ENCODE peak calls at places on chromosomes 5 and 9, in five cellular contexts. P is spleen, U is bronchial epithelial cell, K is ovary, T is brain microvascular endothelial cell. W is an unnamed sample. For H3K36me3, the result is how much of the 10 kb centered on the place peaks cover.

GRCh38 chr9:94870793-94871558 is 144.5 kb downstream of the AOPEP start:
- DNase-seq in U (peak), K (no peak), T (peak), P (no peak), W (no peak)

GRCh38 chr5:129217179-129217578 is 122.6 kb downstream of the ISOC1 start:
- DNase-seq in T (no peak), K (no peak), P (no peak), U (no peak), W (no peak)

GRCh38 chr9:138017200-138017599 is 139.6 kb downstream of the CACNA1B start:
- DNase-seq in P (no peak), U (no peak), K (no peak), T (no peak), W (no peak)

GRCh38 chr5:143449772-143450171 is 46.3 kb upstream of the NR3C1 start:
- DNase-seq in U (no peak), K (no peak), T (no peak), P (no peak), W (no peak)

GRCh38 chr5:143063175-143063970 is 293.2 kb downstream of the ARHGAP26 start:
- DNase-seq in P (no peak), T (no peak), K (peak), U (no peak), W (no peak)

GRCh38 chr5:114316167-114316566 is 45.7 kb upstream of the KCNN2 start:
- DNase-seq in U (no peak), T (no peak), P (no peak), K (no peak), W (no peak)

GRCh38 chr9:95816716-95817115 is 58.8 kb upstream of the ERCC6L2 start:
- DNase-seq in K (no peak), T (no peak), U (peak), P (no peak), W (peak)

GRCh38 chr5:56167522-56167921 is 65.6 kb downstream of the ANKRD55 start:
- DNase-seq in P (no peak), K (no peak), U (no peak), T (peak), W (no peak)

DNA sequence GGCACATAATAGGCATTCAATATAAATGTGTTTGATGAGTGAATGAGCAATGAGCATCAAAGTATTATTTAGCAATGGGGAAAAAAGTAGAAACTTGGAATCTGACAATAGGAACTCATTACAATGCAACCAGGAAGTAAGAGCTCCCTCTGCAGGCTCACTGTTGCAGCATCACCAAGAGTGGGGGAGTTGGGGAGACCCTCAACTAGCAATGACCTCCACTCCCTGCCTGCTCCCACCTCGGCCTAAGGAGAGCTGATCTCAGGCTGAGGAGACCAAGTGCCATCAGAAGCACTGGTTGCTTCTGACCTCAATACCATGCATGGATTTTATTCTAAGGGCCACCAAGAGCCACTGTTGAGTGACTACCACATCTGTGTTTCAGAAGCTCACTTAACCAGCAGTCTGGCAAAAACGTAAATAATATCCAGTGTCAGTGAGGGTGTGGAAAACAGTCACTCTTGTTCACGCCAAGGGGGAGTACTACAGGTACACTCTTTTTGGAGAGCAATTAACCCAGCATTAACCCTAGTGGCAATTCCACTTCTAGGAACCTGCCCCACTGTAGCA is 8.0 kb downstream of the VDAC1 start:
- DNase-seq in U (no peak), P (peak), K (no peak), T (no peak), W (no peak)
- TF ChIP-seq CTCF in U (peak), P (no peak), K (no peak), T (peak), W (peak)

GRCh38 chr9:77011973-77012817 is 7.3 kb upstream of the FOXB2 start:
- DNase-seq in T (peak), P (peak), U (no peak), K (peak), W (no peak)
- H3K4me3 ChIP-seq in T (no peak), P (no peak), U (no peak), K (no peak), W (no peak)

DNA sequence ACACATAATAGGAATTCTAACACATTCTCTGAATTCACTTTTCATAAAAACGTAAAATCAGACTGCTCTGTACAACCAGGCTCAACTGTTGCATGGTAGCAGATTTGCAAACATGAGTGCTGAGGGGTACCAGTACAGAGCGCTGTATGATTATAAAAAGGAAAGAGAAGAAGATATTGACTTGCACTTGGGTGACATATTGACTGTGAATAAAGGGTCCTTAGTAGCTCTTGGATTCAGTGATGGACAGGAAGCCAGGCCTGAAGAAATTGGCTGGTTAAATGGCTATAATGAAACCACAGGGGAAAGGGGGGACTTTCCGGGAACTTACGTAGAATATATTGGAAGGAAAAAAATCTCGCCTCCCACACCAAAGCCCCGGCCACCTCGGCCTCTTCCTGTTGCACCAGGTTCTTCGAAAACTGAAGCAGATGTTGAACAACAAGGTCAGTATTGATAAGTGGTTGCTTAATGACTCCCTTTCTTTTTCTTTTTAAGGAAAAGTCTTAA is 11.1 kb downstream of the PIK3R1 start:
- DNase-seq in P (no peak), K (no peak), T (no peak), U (no peak), W (no peak)
- H3K36me3 ChIP-seq in P (half or more), K (under half), T (under half), U (under half), W (under half)

DNA sequence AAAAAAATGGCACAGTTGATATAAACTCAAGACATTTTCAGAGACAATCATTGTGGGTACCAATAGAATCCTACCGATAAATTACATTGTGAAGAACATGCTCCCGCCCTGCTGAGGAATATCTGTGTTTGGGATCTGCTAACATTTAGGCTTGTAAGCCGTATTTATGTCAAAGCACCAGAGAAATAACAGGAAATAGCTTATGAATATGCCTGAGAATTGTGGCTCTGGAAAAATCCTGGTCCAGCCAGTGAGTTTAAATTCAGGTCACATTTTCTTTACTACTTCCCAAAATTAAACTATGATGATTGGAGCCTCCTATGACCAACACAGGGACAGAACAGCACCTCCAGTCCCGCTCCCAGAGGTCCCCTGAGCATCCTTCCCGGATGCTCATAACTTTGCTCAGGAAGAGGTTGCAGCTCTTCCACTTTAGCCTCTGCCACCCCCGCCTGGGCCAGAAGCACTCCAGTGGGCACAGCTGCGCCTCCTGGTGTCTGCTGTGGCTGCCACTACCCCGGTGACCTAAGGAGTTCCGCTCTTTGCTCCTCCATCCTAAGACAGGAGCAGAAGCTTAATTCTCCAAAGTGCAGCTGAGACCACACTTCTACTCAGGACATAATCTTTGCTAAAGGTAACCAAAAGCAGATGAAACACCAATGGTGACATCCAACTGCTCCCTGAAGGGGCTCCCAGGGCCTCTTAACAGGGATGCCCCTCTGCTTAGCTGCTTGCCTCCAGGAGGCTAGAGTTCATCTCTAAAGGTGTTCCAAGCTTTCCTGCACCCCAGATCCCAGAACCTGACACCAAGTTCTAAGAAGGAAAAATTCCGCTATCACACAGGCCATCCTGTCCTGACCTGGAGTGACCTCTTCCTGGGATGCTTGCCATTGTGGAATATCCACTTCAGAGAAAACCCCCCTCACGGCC is 58.8 kb downstream of the SLC1A1 start:
- DNase-seq in P (no peak), U (no peak), K (no peak), T (no peak), W (no peak)
- TF ChIP-seq CTCF in P (no peak), U (peak), K (no peak), T (peak), W (peak)

GRCh38 chr5:180647941-180648500 is 1.4 kb downstream of the FLT4 start:
- DNase-seq in K (no peak), T (no peak), P (no peak), U (no peak), W (no peak)
- H3K4me3 ChIP-seq in K (no peak), T (no peak), P (peak), U (no peak), W (no peak)

GRCh38 chr9:108877524-108877923 is 15.5 kb downstream of the ACTL7A start:
- DNase-seq in K (no peak), T (no peak), U (no peak), P (no peak), W (no peak)

GRCh38 chr9:108883085-108883484 is 21.0 kb downstream of the ACTL7A start:
- DNase-seq in P (no peak), U (no peak), T (no peak), K (no peak), W (no peak)

GRCh38 chr9:108884701-108885100 is 22.6 kb downstream of the ACTL7A start:
- DNase-seq in U (no peak), T (no peak), K (no peak), P (no peak), W (no peak)

GRCh38 chr9:108882052-108882888 is 20.2 kb downstream of the ACTL7A start:
- DNase-seq in K (no peak), P (no peak), T (no peak), U (no peak), W (no peak)

GRCh38 chr9:108880917-108881316 is 18.9 kb downstream of the ACTL7A start:
- DNase-seq in U (no peak), T (no peak), K (no peak), P (no peak), W (no peak)
- H3K36me3 ChIP-seq in U (under half), T (under half), K (under half), P (half or more), W (under half)

W was measured in kidney epithelial cell.